ENCODE peak calls at places on chromosomes 5 and 9, in four cellular contexts. One of them, this sample, is unnamed.

GRCh38 chr5:124651663-124652513 is 94.6 kb downstream of the ZNF608 start:
- DNase-seq in NCI-H2029 treated with DMSO at 0.1 percent for 48 hours: peak
- DNase-seq in A172: peak
- DNase-seq in iris pigment epithelial cell: peak
- DNase-seq in this sample: no peak

GRCh38 chr9:98101868-98102273 is 17.2 kb downstream of the TRIM14 start:
- DNase-seq in NCI-H2029 treated with DMSO at 0.1 percent for 48 hours: peak
- DNase-seq in A172: no peak
- DNase-seq in iris pigment epithelial cell: peak
- DNase-seq in this sample: no peak

GRCh38 chr5:151631941-151632340 is 40.8 kb upstream of the FAT2 start:
- DNase-seq in NCI-H2029 treated with DMSO at 0.1 percent for 48 hours: no peak
- DNase-seq in A172: no peak
- DNase-seq in iris pigment epithelial cell: no peak
- DNase-seq in this sample: no peak

GRCh38 chr5:80076131-80077101 is 41.3 kb downstream of the THBS4 start:
- DNase-seq in NCI-H2029 treated with DMSO at 0.1 percent for 48 hours: no peak
- DNase-seq in A172: peak
- DNase-seq in iris pigment epithelial cell: peak
- DNase-seq in this sample: no peak

GRCh38 chr5:149221326-149221725 is 50.3 kb upstream of the AFAP1L1 start:
- DNase-seq in NCI-H2029 treated with DMSO at 0.1 percent for 48 hours: no peak
- DNase-seq in A172: no peak
- DNase-seq in iris pigment epithelial cell: peak
- DNase-seq in this sample: peak

GRCh38 chr9:78462616-78463015 is 165.7 kb downstream of the PSAT1 start:
- DNase-seq in NCI-H2029 treated with DMSO at 0.1 percent for 48 hours: no peak
- DNase-seq in A172: no peak
- DNase-seq in iris pigment epithelial cell: peak
- DNase-seq in this sample: no peak

GRCh38 chr9:114483499-114483898 is 21.8 kb downstream of the WHRN start:
- DNase-seq in NCI-H2029 treated with DMSO at 0.1 percent for 48 hours: no peak
- DNase-seq in A172: no peak
- DNase-seq in iris pigment epithelial cell: no peak
- DNase-seq in this sample: no peak

GRCh38 chr9:100428871-100429654 is 2.1 kb downstream of the MSANTD3 start:
- DNase-seq in NCI-H2029 treated with DMSO at 0.1 percent for 48 hours: no peak
- DNase-seq in A172: peak
- DNase-seq in iris pigment epithelial cell: peak
- DNase-seq in this sample: no peak

GRCh38 chr9:27426717-27427645 is 97.1 kb upstream of the IFNK start:
- DNase-seq in NCI-H2029 treated with DMSO at 0.1 percent for 48 hours: no peak
- DNase-seq in A172: peak
- DNase-seq in iris pigment epithelial cell: peak
- DNase-seq in this sample: no peak

GRCh38 chr5:68898961-68899471 is 194.8 kb upstream of the SLC30A5 start:
- DNase-seq in NCI-H2029 treated with DMSO at 0.1 percent for 48 hours: peak
- DNase-seq in A172: peak
- DNase-seq in iris pigment epithelial cell: peak
- DNase-seq in this sample: no peak

This sample was measured in LNCaP clone FGC.